ENCODE peak calls at places on chromosomes 5 and 9, in seven cellular contexts. B, K, H, V, F, M and T are unnamed samples.

GRCh38 chr5:59322887-59323286 is 570.6 kb downstream of the PDE4D start:
- DNase-seq in B (no peak), K (no peak), H (no peak), V (no peak), F (no peak), M (no peak), T (no peak)

GRCh38 chr9:34403554-34404380 is 27.1 kb upstream of the MYORG start:
- DNase-seq in B (peak; percentile 75), K (peak; percentile 56), H (peak; percentile 19), V (peak; percentile 56), F (peak; percentile 72), M (no peak), T (no peak)

GRCh38 chr5:151357792-151358191 is 10.4 kb upstream of the SLC36A2 start:
- DNase-seq in B (no peak), K (no peak), H (no peak), V (peak; percentile 7), F (no peak), M (no peak), T (no peak)

GRCh38 chr9:15873573-15874177 is 320.8 kb downstream of the CCDC171 start:
- DNase-seq in B (peak; percentile 86), K (no peak), H (no peak), V (peak; percentile 60), F (no peak), M (no peak), T (no peak)

GRCh38 chr5:137632716-137633115 is 103.2 kb downstream of the KLHL3 start:
- DNase-seq in B (no peak), K (no peak), H (no peak), V (no peak), F (no peak), M (no peak), T (no peak)

GRCh38 chr5:96433066-96433447 is at the start of gene PCSK1:
- DNase-seq in B (no peak), K (no peak), H (no peak), V (no peak), F (no peak), M (no peak), T (peak; percentile 61)

GRCh38 chr9:85898288-85898802 is 42.6 kb upstream of the NAA35 start:
- DNase-seq in B (no peak), K (no peak), H (no peak), V (no peak), F (no peak), M (no peak), T (no peak)

GRCh38 chr9:73081979-73082657 is 69.5 kb upstream of the ANXA1 start:
- DNase-seq in B (peak; percentile 76), K (no peak), H (no peak), V (peak; percentile 61), F (no peak), M (no peak), T (no peak)

GRCh38 chr5:137037848-137038247 is 461.3 kb downstream of the SPOCK1 start:
- DNase-seq in B (no peak), K (no peak), H (no peak), V (no peak), F (no peak), M (no peak), T (no peak)

GRCh38 chr9:93091453-93092081 is 4.5 kb upstream of the CARD19 start:
- DNase-seq in B (peak; percentile 82), K (no peak), H (peak; percentile 42), V (no peak), F (no peak), M (no peak), T (no peak)

GRCh38 chr9:68690088-68690487 is 15.0 kb upstream of the PIP5K1B start:
- DNase-seq in B (peak; percentile 52), K (no peak), H (no peak), V (no peak), F (peak; percentile 49), M (no peak), T (peak; percentile 56)

GRCh38 chr5:107605596-107606125 is 65.1 kb downstream of the EFNA5 start:
- DNase-seq in B (no peak), K (no peak), H (no peak), V (no peak), F (no peak), M (no peak), T (no peak)

GRCh38 chr9:34612788-34613390 is 992 bp upstream of the RPP25L start:
- DNase-seq in B (peak; percentile 76), K (peak; percentile 75), H (peak; percentile 58), V (peak; percentile 89), F (peak; percentile 82), M (peak; percentile 32), T (peak; percentile 86)

GRCh38 chr5:122195784-122196394 is 66.5 kb downstream of the ZNF474 start:
- DNase-seq in B (peak; percentile 74), K (no peak), H (no peak), V (peak; percentile 34), F (no peak), M (no peak), T (no peak)

GRCh38 chr5:14469485-14470377 is 111.9 kb upstream of the OTULINL start:
- DNase-seq in B (no peak), K (no peak), H (no peak), V (no peak), F (no peak), M (no peak), T (no peak)

GRCh38 chr5:52922384-52922783 is 66.8 kb upstream of the ITGA2 start:
- DNase-seq in B (peak; percentile 79), K (no peak), H (no peak), V (no peak), F (no peak), M (no peak), T (peak; percentile 27)

GRCh38 chr5:141664733-141665461 is 13.7 kb upstream of the FCHSD1 start:
- DNase-seq in B (peak; percentile 71), K (peak; percentile 73), H (peak; percentile 56), V (peak; percentile 88), F (peak; percentile 87), M (peak; percentile 36), T (peak; percentile 88)

GRCh38 chr5:148846930-148847329 is 20.5 kb downstream of the ADRB2 start:
- DNase-seq in B (no peak), K (no peak), H (no peak), V (no peak), F (no peak), M (no peak), T (no peak)

GRCh38 chr9:134267305-134268265 is 58.7 kb upstream of the RXRA start:
- DNase-seq in B (no peak), K (no peak), H (no peak), V (no peak), F (peak; percentile 62), M (no peak), T (peak; percentile 64)

GRCh38 chr5:374631-375335 is 53.3 kb downstream of the AHRR start:
- DNase-seq in B (no peak), K (no peak), H (no peak), V (no peak), F (peak; percentile 34), M (no peak), T (peak; percentile 53)

GRCh38 chr9:79572891-79573696 is 1.3 kb downstream of the TLE4 start:
- DNase-seq in B (no peak), K (peak; percentile 45), H (peak; percentile 53), V (peak; percentile 62), F (peak; percentile 76), M (no peak), T (peak; percentile 81)

GRCh38 chr9:136225748-136226679 is 19.6 kb downstream of the QSOX2 start:
- DNase-seq in B (peak; percentile 40), K (peak; percentile 41), H (peak; percentile 61), V (peak; percentile 96), F (peak; percentile 66), M (peak; percentile 29), T (peak; percentile 71)

GRCh38 chr5:17238521-17239041 is 21.1 kb downstream of the BASP1 start:
- DNase-seq in B (peak; percentile 57), K (no peak), H (no peak), V (no peak), F (no peak), M (no peak), T (no peak)

GRCh38 chr5:179119415-179120170 is 59.4 kb downstream of the ZNF354C start:
- DNase-seq in B (no peak), K (no peak), H (no peak), V (no peak), F (no peak), M (no peak), T (no peak)

GRCh38 chr9:93224591-93224990 is 40.7 kb downstream of the WNK2 start:
- DNase-seq in B (no peak), K (no peak), H (no peak), V (no peak), F (no peak), M (no peak), T (no peak)

GRCh38 chr5:10471672-10472071 is 30.0 kb downstream of the ROPN1L start:
- DNase-seq in B (peak; percentile 30), K (no peak), H (no peak), V (no peak), F (no peak), M (no peak), T (no peak)

GRCh38 chr5:31921852-31922305 is 252.2 kb downstream of the GOLPH3 start:
- DNase-seq in B (no peak), K (no peak), H (no peak), V (no peak), F (no peak), M (no peak), T (no peak)

GRCh38 chr9:87075537-87075936 is 128.2 kb upstream of the GAS1 start:
- DNase-seq in B (no peak), K (no peak), H (no peak), V (no peak), F (no peak), M (no peak), T (no peak)

GRCh38 chr5:112238473-112238872 is 180.6 kb downstream of the EPB41L4A start:
- DNase-seq in B (no peak), K (no peak), H (no peak), V (peak; percentile 53), F (no peak), M (no peak), T (no peak)

GRCh38 chr5:93250431-93250830 is 330.6 kb downstream of the NR2F1-AS1 start:
- DNase-seq in B (peak; percentile 26), K (no peak), H (no peak), V (no peak), F (no peak), M (no peak), T (no peak)

GRCh38 chr9:92669527-92669889 is 423 bp downstream of the IPPK start:
- DNase-seq in B (no peak), K (peak; percentile 35), H (no peak), V (no peak), F (peak; percentile 66), M (peak; percentile 16), T (no peak)

GRCh38 chr5:117679046-117679445 is 1104.4 kb upstream of the SEMA6A start:
- DNase-seq in B (no peak), K (no peak), H (no peak), V (no peak), F (no peak), M (no peak), T (no peak)

GRCh38 chr5:149423287-149424268 is 44.5 kb upstream of the IL17B start:
- DNase-seq in B (no peak), K (no peak), H (no peak), V (no peak), F (peak; percentile 70), M (no peak), T (no peak)